ENCODE peak calls at places on chromosome 22, in ten cellular contexts. C is thoracic aorta; H is prostate gland; I is neural progenitor cell; K is A549; B is upper lobe of right lung; L is heart left ventricle; S is sigmoid colon; W is CD8-positive, alpha-beta memory T cell; A is transverse colon. Q is an unnamed sample. For H3K4me1 and H3K9me3, the result is how much of the 10 kb centered on the place peaks cover.

GRCh38 chr22:19050117-19050516 is 72.1 kb downstream of the DGCR2 start:
- DNase-seq in C (no peak), H (no peak), I (no peak), K (no peak), B (no peak), L (no peak), S (no peak), W (no peak), A (no peak), Q (no peak)

GRCh38 chr22:37998543-37998942 is 14.2 kb upstream of the SOX10 start:
- DNase-seq in C (no peak), H (no peak), I (no peak), K (no peak), B (no peak), L (no peak), S (no peak), W (no peak), A (no peak), Q (no peak)

GRCh38 chr22:39117585-39118191 is 20.6 kb downstream of the APOBEC3H start:
- DNase-seq in C (no peak), H (peak), I (peak), K (peak), B (no peak), L (no peak), S (peak), W (peak), A (peak), Q (no peak)

GRCh38 chr22:24460418-24461089 is 33.2 kb downstream of the ADORA2A start:
- DNase-seq in C (no peak), H (no peak), I (no peak), K (no peak), B (no peak), L (no peak), S (no peak), W (no peak), A (no peak), Q (no peak)

GRCh38 chr22:34055525-34056200 is 135.4 kb upstream of the LARGE1 start:
- DNase-seq in C (no peak), H (no peak), I (peak), K (peak), B (no peak), L (no peak), S (no peak), W (no peak), A (no peak), Q (no peak)

GRCh38 chr22:36640106-36640672 is 63.4 kb downstream of the CACNG2 start:
- DNase-seq in C (no peak), H (no peak), I (peak), K (no peak), B (no peak), L (no peak), S (no peak), W (no peak), A (no peak), Q (no peak)

GRCh38 chr22:36010913-36011312 is 17.7 kb downstream of the RBFOX2 start:
- DNase-seq in C (no peak), H (no peak), I (no peak), K (no peak), B (no peak), L (no peak), S (no peak), W (no peak), A (no peak), Q (no peak)

GRCh38 chr22:29055192-29055830 is 6.3 kb downstream of the C22orf31 start:
- DNase-seq in C (no peak), H (no peak), I (peak), K (no peak), B (no peak), L (no peak), S (no peak), W (no peak), A (no peak), Q (no peak)

GRCh38 chr22:38346506-38346905 is 29.3 kb upstream of the CSNK1E start:
- DNase-seq in C (no peak), H (peak), I (no peak), K (no peak), B (peak), L (peak), S (peak), W (no peak), A (no peak), Q (no peak)

GRCh38 chr22:20258584-20259335 is 9.4 kb downstream of the RTN4R start:
- DNase-seq in C (no peak), H (no peak), I (no peak), K (no peak), B (no peak), L (no peak), S (no peak), W (no peak), A (no peak), Q (no peak)

GRCh38 chr22:41481131-41481830 is 12.4 kb downstream of the ACO2 start:
- DNase-seq in C (peak), H (no peak), I (no peak), K (no peak), B (no peak), L (no peak), S (no peak), W (no peak), A (no peak), Q (no peak)

GRCh38 chr22:33539902-33540751 is 380.1 kb downstream of the LARGE1 start:
- DNase-seq in C (peak), H (peak), I (no peak), K (peak), B (peak), L (peak), S (peak), W (no peak), A (peak), Q (no peak)

GRCh38 chr22:19807161-19807913 is 46.8 kb downstream of the TBX1 start:
- DNase-seq in C (no peak), H (no peak), I (no peak), K (no peak), B (no peak), L (peak), S (peak), W (no peak), A (no peak), Q (no peak)

GRCh38 chr22:19786959-19787848 is 26.6 kb downstream of the TBX1 start:
- DNase-seq in C (no peak), H (no peak), I (no peak), K (no peak), B (no peak), L (peak), S (no peak), W (no peak), A (no peak), Q (no peak)

GRCh38 chr22:38452373-38453064 is 2.5 kb downstream of the KCNJ4 start:
- DNase-seq in C (no peak), H (no peak), I (no peak), K (no peak), B (no peak), L (peak), S (no peak), W (no peak), A (no peak), Q (no peak)

GRCh38 chr22:20604092-20604747 is 96.8 kb downstream of the MED15 start:
- DNase-seq in C (no peak), H (no peak), I (no peak), K (no peak), B (no peak), L (no peak), S (no peak), W (no peak), A (no peak), Q (no peak)

GRCh38 chr22:36052505-36052941 is 23.9 kb upstream of the RBFOX2 start:
- DNase-seq in C (no peak), H (peak), I (no peak), K (peak), B (no peak), L (no peak), S (no peak), W (no peak), A (no peak), Q (peak)

GRCh38 chr22:46057762-46058420 is 80.9 kb upstream of the WNT7B start:
- DNase-seq in C (no peak), H (peak), I (no peak), K (no peak), B (peak), L (peak), S (peak), W (no peak), A (peak), Q (peak)

GRCh38 chr22:39478461-39478860 is 21.6 kb downstream of the MGAT3 start:
- DNase-seq in C (no peak), H (no peak), I (peak), K (no peak), B (no peak), L (no peak), S (no peak), W (no peak), A (no peak), Q (no peak)

GRCh38 chr22:49999901-50000586 is 12.5 kb downstream of the IL17REL start:
- DNase-seq in C (no peak), H (no peak), I (no peak), K (no peak), B (peak), L (peak), S (no peak), W (no peak), A (no peak), Q (peak)

GRCh38 chr22:39954584-39955055 is 5.6 kb upstream of the TMA7B start:
- DNase-seq in C (no peak), H (no peak), I (no peak), K (no peak), B (no peak), L (no peak), S (no peak), W (no peak), A (no peak), Q (peak)

GRCh38 chr22:42697542-42698013 is 23.1 kb downstream of the A4GALT start:
- DNase-seq in C (peak), H (no peak), I (no peak), K (peak), B (no peak), L (peak), S (peak), W (no peak), A (peak), Q (peak)

GRCh38 chr22:40547729-40548143 is 88.8 kb downstream of the MRTFA start:
- DNase-seq in C (no peak), H (no peak), I (no peak), K (no peak), B (no peak), L (no peak), S (no peak), W (no peak), A (no peak), Q (no peak)

GRCh38 chr22:29071261-29072045 is 1.4 kb upstream of the KREMEN1 start:
- DNase-seq in C (no peak), H (peak), I (peak), K (no peak), B (peak), L (peak), S (peak), W (no peak), A (peak), Q (no peak)

GRCh38 chr22:35891442-35891841 is 137.2 kb downstream of the RBFOX2 start:
- DNase-seq in C (no peak), H (no peak), I (no peak), K (no peak), B (no peak), L (no peak), S (no peak), W (no peak), A (no peak), Q (no peak)

GRCh38 chr22:27045103-27045940 is 387.9 kb downstream of the MIAT start:
- DNase-seq in C (no peak), H (no peak), I (no peak), K (peak), B (no peak), L (no peak), S (no peak), W (no peak), A (no peak), Q (no peak)

GRCh38 chr22:39317756-39318506 is 1.5 kb downstream of the RPL3 start:
- DNase-seq in C (no peak), H (no peak), I (no peak), K (no peak), B (no peak), L (no peak), S (no peak), W (no peak), A (no peak), Q (peak)

GRCh38 chr22:31943206-31943975 is 944 bp upstream of the YWHAH start:
- DNase-seq in C (no peak), H (peak), I (no peak), K (no peak), B (no peak), L (no peak), S (no peak), W (no peak), A (no peak), Q (no peak)

GRCh38 chr22:50169774-50170341 is 673 bp upstream of the PANX2 start:
- DNase-seq in C (no peak), H (no peak), I (peak), K (no peak), B (no peak), L (peak), S (peak), W (no peak), A (no peak), Q (no peak)

GRCh38 chr22:27799334-27800249 is 2.0 kb downstream of the MN1 start:
- DNase-seq in C (no peak), H (no peak), I (peak), K (no peak), B (no peak), L (peak), S (no peak), W (no peak), A (no peak), Q (no peak)

GRCh38 chr22:27798526-27799333 is 2.8 kb downstream of the MN1 start:
- DNase-seq in C (no peak), H (no peak), I (peak), K (no peak), B (no peak), L (peak), S (no peak), W (no peak), A (no peak), Q (no peak)

GRCh38 chr22:50306753-50307749 is at the start of gene PLXNB2:
- DNase-seq in C (no peak), H (peak), I (peak), K (peak), B (peak), L (peak), S (peak), W (no peak), A (peak), Q (peak)

GRCh38 chr22:38657248-38657909 is 941 bp downstream of the CBY1 start:
- DNase-seq in C (no peak), H (no peak), I (peak), K (peak), B (no peak), L (no peak), S (no peak), W (peak), A (peak), Q (no peak)

GRCh38 chr22:23079814-23080521 is 9.6 kb downstream of the GNAZ start:
- DNase-seq in C (no peak), H (no peak), I (no peak), K (no peak), B (no peak), L (no peak), S (no peak), W (no peak), A (no peak), Q (no peak)
- H3K4me1 ChIP-seq in C (under half), H (under half), I (under half), K (under half), B (under half), L (under half), S (under half), W (under half), A (under half), Q (half or more)

GRCh38 chr22:47798229-47798628 is 1035.8 kb downstream of the TBC1D22A start:
- DNase-seq in C (no peak), H (no peak), I (no peak), K (no peak), B (no peak), L (no peak), S (no peak), W (no peak), A (no peak), Q (no peak)
- H3K9me3 ChIP-seq in C (under half), H (under half), I (under half), K (under half), B (under half), L (under half), S (under half), W (under half), A (under half), Q (under half)

DNA sequence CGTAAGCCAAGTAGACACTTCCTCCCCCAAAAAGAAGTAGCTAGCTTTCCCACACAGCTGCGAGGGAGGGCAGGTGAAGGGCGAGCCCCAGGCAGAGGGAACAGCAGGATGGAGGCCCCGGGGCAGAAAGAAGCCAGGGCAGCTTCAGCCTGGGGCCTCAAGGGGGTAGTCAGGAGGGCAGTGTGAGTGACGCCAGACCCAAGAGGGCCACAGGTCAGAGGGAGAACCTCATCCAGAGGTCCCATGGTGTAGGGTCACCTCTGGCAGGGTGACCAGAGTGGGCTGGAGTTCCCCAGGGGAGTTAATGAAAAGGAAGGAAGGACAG is 9.2 kb downstream of the PRR5 start:
- DNase-seq in C (no peak), H (no peak), I (no peak), K (no peak), B (no peak), L (no peak), S (no peak), W (no peak), A (no peak), Q (no peak)
- H3K4me3 ChIP-seq in C (no peak), H (no peak), I (no peak), K (no peak), B (no peak), L (no peak), S (no peak), W (no peak), A (no peak), Q (no peak)

DNA sequence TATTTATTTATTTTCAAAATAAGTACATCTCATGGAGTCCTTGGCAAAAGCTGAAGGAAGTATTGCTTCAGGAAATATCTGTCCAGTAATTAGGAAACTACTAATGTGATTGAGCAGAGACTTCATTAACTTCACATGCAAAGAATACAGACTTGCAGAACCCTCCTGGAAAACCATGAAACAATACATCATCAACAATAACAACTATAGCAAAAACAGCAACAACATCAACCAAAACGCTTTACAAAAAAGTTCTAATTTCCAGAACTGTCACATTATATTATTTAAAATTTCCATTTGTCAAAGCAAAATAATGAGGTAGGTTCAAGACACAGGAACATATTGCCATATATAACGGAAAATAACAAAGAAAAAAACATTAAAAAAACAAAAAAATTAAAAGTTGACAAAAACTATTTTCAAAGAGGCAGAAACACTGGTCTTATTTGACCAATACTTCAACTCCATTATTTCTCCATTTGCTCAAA is 79.8 kb upstream of the TOP3B start:
- DNase-seq in C (no peak), H (no peak), I (no peak), K (no peak), B (no peak), L (no peak), S (no peak), W (no peak), A (no peak), Q (no peak)
- H3K4me1 ChIP-seq in C (under half), H (under half), I (under half), K (under half), B (under half), L (under half), S (under half), W (under half), A (under half), Q (under half)